ENCODE peak calls at places on chromosomes 5 and 9, in nine cellular contexts. T, X, A, J, P, D, W, B and S are unnamed samples.

GRCh38 chr5:141635646-141636045 is 1.0 kb downstream of the HDAC3 start:
- DNase-seq in D (no peak), A (no peak), B (no peak), T (no peak), X (no peak), W (no peak), P (no peak), J (no peak), S (no peak)

GRCh38 chr9:77011973-77012817 is 7.3 kb upstream of the FOXB2 start:
- DNase-seq in B (peak; percentile 52), X (peak; percentile 47), W (no peak), D (no peak), J (no peak), P (peak; percentile 18), T (no peak), A (peak; percentile 40), S (no peak)

GRCh38 chr5:124866355-124867063 is 120.1 kb upstream of the ZNF608 start:
- DNase-seq in J (no peak), T (no peak), W (peak; percentile 72), X (no peak), P (no peak), D (no peak), A (no peak), B (no peak), S (no peak)

GRCh38 chr5:174317261-174317894 is 271.9 kb downstream of the NSG2 start:
- DNase-seq in P (peak; percentile 28), X (no peak), D (no peak), T (no peak), B (no peak), A (no peak), J (peak; percentile 55), W (peak; percentile 19), S (peak; percentile 29)

GRCh38 chr5:68000805-68001204 is 214.8 kb upstream of the PIK3R1 start:
- DNase-seq in X (no peak), D (no peak), J (no peak), B (no peak), A (no peak), P (no peak), W (no peak), T (no peak), S (no peak)

GRCh38 chr5:139272471-139273321 is 20.8 kb upstream of the MATR3 start:
- DNase-seq in D (no peak), W (peak; percentile 55), T (no peak), A (peak; percentile 34), B (no peak), X (no peak), P (peak; percentile 92), J (no peak), S (peak; percentile 76)

GRCh38 chr5:169629847-169630548 is 7.1 kb upstream of the DOCK2 start:
- DNase-seq in A (no peak), W (peak; percentile 58), P (peak; percentile 85), T (no peak), B (no peak), D (no peak), J (no peak), X (no peak), S (peak; percentile 29)

GRCh38 chr5:35131723-35132122 is 84.0 kb upstream of the AGXT2 start:
- DNase-seq in J (no peak), X (no peak), W (no peak), T (no peak), B (no peak), P (peak; percentile 65), D (no peak), A (no peak), S (no peak)

GRCh38 chr5:143581649-143582048 is 178.2 kb upstream of the NR3C1 start:
- DNase-seq in J (no peak), T (no peak), W (no peak), B (no peak), A (no peak), D (no peak), P (no peak), X (no peak), S (no peak)

GRCh38 chr5:60541980-60542379 is 158.0 kb downstream of the DEPDC1B start:
- DNase-seq in X (no peak), W (peak; percentile 7), J (no peak), P (peak; percentile 42), D (no peak), T (no peak), A (no peak), B (no peak), S (peak; percentile 5)

GRCh38 chr5:139304391-139305324 is 11.1 kb downstream of the MATR3 start:
- DNase-seq in X (no peak), A (no peak), J (no peak), T (no peak), D (no peak), W (no peak), B (no peak), P (no peak), S (no peak)

GRCh38 chr9:122370303-122370702 is 521 bp upstream of the PTGS1 start:
- DNase-seq in X (no peak), P (no peak), J (no peak), W (no peak), B (no peak), T (no peak), A (no peak), D (no peak), S (no peak)

GRCh38 chr9:124849801-124850200 is 3.5 kb upstream of the WDR38 start:
- DNase-seq in W (no peak), A (no peak), T (no peak), B (no peak), X (no peak), J (peak; percentile 70), D (no peak), P (no peak), S (no peak)

GRCh38 chr5:103340717-103341397 is 82.3 kb downstream of the MACIR start:
- DNase-seq in P (peak; percentile 58), T (no peak), B (no peak), W (no peak), D (no peak), X (no peak), A (no peak), J (no peak), S (no peak)

GRCh38 chr5:72296251-72296650 is 23.8 kb downstream of the MRPS27 start:
- DNase-seq in B (no peak), A (no peak), W (no peak), T (no peak), J (no peak), D (no peak), X (no peak), P (no peak), S (no peak)

GRCh38 chr5:68545636-68546325 is 330.2 kb downstream of the PIK3R1 start:
- DNase-seq in X (no peak), D (no peak), A (no peak), T (no peak), P (no peak), B (no peak), J (no peak), W (no peak), S (no peak)

GRCh38 chr5:37735649-37736347 is 104.0 kb downstream of the GDNF start:
- DNase-seq in D (no peak), W (no peak), A (no peak), T (no peak), J (no peak), X (no peak), P (peak; percentile 82), B (no peak), S (no peak)

GRCh38 chr9:129716091-129716490 is 36.8 kb downstream of the PTGES start:
- DNase-seq in A (no peak), X (no peak), T (no peak), P (no peak), J (no peak), W (no peak), D (no peak), B (no peak), S (no peak)